ENCODE peak calls at places on chromosomes 7 and 10, in seven cellular contexts. N is H9, V is OCI-LY7, Y is HCT116, C is fibroblast of lung, K is uterus, J is heart left ventricle. Z is an unnamed sample.

GRCh38 chr10:112815238-112816032 is 134.6 kb upstream of the TCF7L2 start:
- DNase-seq in N (no peak), V (no peak), Y (no peak), C (peak; percentile 80), K (no peak), J (no peak), Z (no peak)

GRCh38 chr10:8056891-8057331 is 2.4 kb downstream of the GATA3 start:
- DNase-seq in N (no peak), V (peak; percentile 30), Y (no peak), C (no peak), K (no peak), J (no peak), Z (no peak)

GRCh38 chr10:15453921-15454320 is 82.8 kb upstream of the FAM171A1 start:
- DNase-seq in N (no peak), V (no peak), Y (no peak), C (no peak), K (no peak), J (no peak), Z (no peak)

GRCh38 chr7:2143450-2143849 is 89.3 kb downstream of the MAD1L1 start:
- DNase-seq in N (no peak), V (no peak), Y (no peak), C (no peak), K (no peak), J (no peak), Z (no peak)

GRCh38 chr7:47816647-47817046 is 131.6 kb downstream of the PKD1L1 start:
- DNase-seq in N (no peak), V (no peak), Y (no peak), C (peak; percentile 83), K (no peak), J (no peak), Z (no peak)

GRCh38 chr10:123038782-123039631 is 30.2 kb downstream of the ACADSB start:
- DNase-seq in N (no peak), V (no peak), Y (no peak), C (no peak), K (no peak), J (no peak), Z (no peak)

GRCh38 chr7:41007351-41007751 is 695.5 kb downstream of the INHBA start:
- DNase-seq in N (no peak), V (no peak), Y (no peak), C (peak; percentile 77), K (no peak), J (no peak), Z (no peak)

GRCh38 chr10:110634527-110635209 is 9.5 kb upstream of the RBM20 start:
- DNase-seq in N (no peak), V (no peak), Y (no peak), C (no peak), K (no peak), J (peak; percentile 83), Z (peak; percentile 82)

GRCh38 chr7:105256621-105257283 is 132.0 kb downstream of the SRPK2 start:
- DNase-seq in N (no peak), V (no peak), Y (no peak), C (no peak), K (no peak), J (no peak), Z (no peak)

GRCh38 chr10:104478380-104478779 is 124.7 kb downstream of the CFAP58 start:
- DNase-seq in N (no peak), V (no peak), Y (no peak), C (peak; percentile 27), K (no peak), J (no peak), Z (no peak)

GRCh38 chr10:109247819-109248218 is 675.5 kb downstream of the XPNPEP1 start:
- DNase-seq in N (no peak), V (no peak), Y (no peak), C (no peak), K (no peak), J (no peak), Z (peak; percentile 30)

GRCh38 chr10:110399163-110400094 is 94.7 kb upstream of the SMNDC1 start:
- DNase-seq in N (no peak), V (no peak), Y (peak; percentile 95), C (peak; percentile 99), K (peak; percentile 64), J (peak; percentile 55), Z (no peak)

GRCh38 chr7:149431486-149432120 is 29.3 kb downstream of the ZNF777 start:
- DNase-seq in N (no peak), V (no peak), Y (no peak), C (no peak), K (no peak), J (no peak), Z (no peak)

GRCh38 chr10:34171957-34172527 is 643.1 kb downstream of the PARD3 start:
- DNase-seq in N (no peak), V (no peak), Y (no peak), C (peak; percentile 58), K (no peak), J (no peak), Z (no peak)

GRCh38 chr7:80719261-80719660 is 80.8 kb downstream of the CD36 start:
- DNase-seq in N (no peak), V (no peak), Y (no peak), C (peak; percentile 85), K (no peak), J (no peak), Z (no peak)

GRCh38 chr10:20673175-20673574 is 223.9 kb downstream of the NEBL start:
- DNase-seq in N (no peak), V (no peak), Y (no peak), C (no peak), K (no peak), J (no peak), Z (no peak)

GRCh38 chr7:27171636-27172387 is 2.3 kb downstream of the HOXA10 start:
- DNase-seq in N (peak; percentile 56), V (no peak), Y (no peak), C (no peak), K (peak; percentile 35), J (no peak), Z (no peak)

GRCh38 chr7:159032753-159033472 is 111.8 kb downstream of the VIPR2 start:
- DNase-seq in N (no peak), V (no peak), Y (no peak), C (no peak), K (no peak), J (no peak), Z (no peak)

GRCh38 chr10:78964952-78965633 is 103.7 kb upstream of the ZMIZ1 start:
- DNase-seq in N (peak; percentile 96), V (no peak), Y (peak; percentile 81), C (peak; percentile 76), K (no peak), J (peak; percentile 64), Z (no peak)

GRCh38 chr7:114370177-114370576 is 44.4 kb upstream of the FOXP2 start:
- DNase-seq in N (no peak), V (no peak), Y (no peak), C (no peak), K (no peak), J (no peak), Z (no peak)

GRCh38 chr10:44935201-44935960 is 24.2 kb upstream of the RASSF4 start:
- DNase-seq in N (peak; percentile 28), V (no peak), Y (no peak), C (peak; percentile 98), K (no peak), J (peak; percentile 77), Z (no peak)

GRCh38 chr7:155377837-155378579 is 79.9 kb upstream of the EN2 start:
- DNase-seq in N (peak; percentile 57), V (no peak), Y (no peak), C (peak; percentile 38), K (no peak), J (no peak), Z (peak; percentile 23)

GRCh38 chr10:35643976-35644799 is 2.1 kb upstream of the FZD8 start:
- DNase-seq in N (peak; percentile 36), V (no peak), Y (no peak), C (no peak), K (no peak), J (no peak), Z (peak; percentile 28)

GRCh38 chr7:101216860-101217387 is 457 bp downstream of the PLOD3 start:
- DNase-seq in N (no peak), V (no peak), Y (no peak), C (no peak), K (no peak), J (no peak), Z (peak; percentile 41)

GRCh38 chr7:134447383-134447782 is 11.5 kb downstream of the AKR1B1 start:
- DNase-seq in N (peak; percentile 11), V (no peak), Y (no peak), C (no peak), K (no peak), J (no peak), Z (no peak)
- TF ChIP-seq CTCF in N (no peak), V (no peak), Y (no peak), C (no peak), K (no peak), J (no peak), Z (no peak)

GRCh38 chr10:23611308-23611631 is 172.4 kb downstream of the OTUD1 start:
- DNase-seq in N (no peak), V (no peak), Y (no peak), C (no peak), K (no peak), J (no peak), Z (no peak)
- H3K4me1 ChIP-seq in N (no peaks in the 10 kb centered on the region), V (no peaks in the 10 kb centered on the region), Y (no peaks in the 10 kb centered on the region), C (no peaks in the 10 kb centered on the region), K (no peaks in the 10 kb centered on the region), J (peaks cover 9% of the 10 kb centered on the region), Z (no peaks in the 10 kb centered on the region)

GRCh38 chr10:106555599-106555998 is 608.9 kb downstream of the SORCS1 start:
- DNase-seq in N (no peak), V (no peak), Y (no peak), C (no peak), K (no peak), J (no peak), Z (no peak)
- TF ChIP-seq CTCF in N (peak; percentile 43), V (no peak), Y (no peak), C (no peak), K (no peak), J (peak; percentile 6), Z (no peak)

GRCh38 chr7:116228241-116228640 is 17.9 kb downstream of the TES start:
- DNase-seq in N (no peak), V (no peak), Y (no peak), C (no peak), K (no peak), J (no peak), Z (no peak)
- H3K4me1 ChIP-seq in N (peaks cover 4% of the 10 kb centered on the region), V (no peaks in the 10 kb centered on the region), Y (peaks cover 75% of the 10 kb centered on the region), C (peaks cover 33% of the 10 kb centered on the region), K (peaks cover 4% of the 10 kb centered on the region), J (peaks cover 56% of the 10 kb centered on the region), Z (peaks cover 22% of the 10 kb centered on the region)